ENCODE peak calls at places on chromosomes 7 and 10, in six cellular contexts. D, A, T, S, V and U are unnamed samples.

GRCh38 chr10:12321641-12322040 is 27.7 kb upstream of the CAMK1D start:
- DNase-seq in D (no peak), A (no peak), T (no peak), S (no peak), V (no peak), U (no peak)

GRCh38 chr7:127717502-127718125 is 65.6 kb downstream of the SND1 start:
- DNase-seq in D (no peak), A (no peak), T (no peak), S (no peak), V (no peak), U (no peak)

GRCh38 chr7:1454471-1455065 is 4.7 kb downstream of the MICALL2 start:
- DNase-seq in D (no peak), A (no peak), T (no peak), S (no peak), V (no peak), U (no peak)

GRCh38 chr10:71812016-71812912 is 38.8 kb downstream of the PSAP start:
- DNase-seq in D (peak), A (peak), T (no peak), S (peak), V (peak), U (peak)

GRCh38 chr7:120989571-120990220 is 1.2 kb downstream of the CPED1 start:
- DNase-seq in D (no peak), A (no peak), T (no peak), S (no peak), V (no peak), U (no peak)

GRCh38 chr10:29517352-29517923 is 117.3 kb downstream of the SVIL start:
- DNase-seq in D (no peak), A (peak), T (no peak), S (no peak), V (no peak), U (peak)

GRCh38 chr10:36736311-36736710 is 389.1 kb upstream of the ANKRD30A start:
- DNase-seq in D (no peak), A (no peak), T (no peak), S (no peak), V (no peak), U (no peak)

GRCh38 chr7:136183981-136184380 is 206.8 kb upstream of the MTPN start:
- DNase-seq in D (no peak), A (no peak), T (no peak), S (no peak), V (no peak), U (no peak)

GRCh38 chr10:51897560-51897959 is 198.2 kb upstream of the CSTF2T start:
- DNase-seq in D (no peak), A (no peak), T (no peak), S (no peak), V (no peak), U (no peak)

GRCh38 chr10:114694735-114695134 is 36.7 kb upstream of the ABLIM1 start:
- DNase-seq in D (peak), A (peak), T (no peak), S (no peak), V (no peak), U (peak)

GRCh38 chr10:74072503-74072902 is 74.6 kb downstream of the VCL start:
- DNase-seq in D (no peak), A (no peak), T (no peak), S (no peak), V (no peak), U (no peak)

GRCh38 chr10:86295791-86296190 is 70.8 kb downstream of the GRID1 start:
- DNase-seq in D (no peak), A (no peak), T (no peak), S (no peak), V (no peak), U (no peak)

GRCh38 chr10:2619927-2620326 is 447.4 kb upstream of the PFKP start:
- DNase-seq in D (no peak), A (no peak), T (no peak), S (no peak), V (no peak), U (no peak)

GRCh38 chr7:158362912-158363905 is 224.4 kb downstream of the PTPRN2 start:
- DNase-seq in D (no peak), A (no peak), T (no peak), S (no peak), V (no peak), U (no peak)

GRCh38 chr7:155401884-155402283 is 56.0 kb upstream of the EN2 start:
- DNase-seq in D (no peak), A (no peak), T (no peak), S (no peak), V (no peak), U (no peak)

GRCh38 chr10:72567884-72568283 is 58.0 kb downstream of the MICU1 start:
- DNase-seq in D (no peak), A (peak), T (no peak), S (no peak), V (no peak), U (peak)

GRCh38 chr7:9091282-9091681 is 657.9 kb downstream of the NXPH1 start:
- DNase-seq in D (no peak), A (no peak), T (no peak), S (no peak), V (no peak), U (no peak)

GRCh38 chr10:91465261-91465660 is 55.1 kb downstream of the HECTD2 start:
- DNase-seq in D (no peak), A (no peak), T (no peak), S (no peak), V (no peak), U (no peak)

GRCh38 chr10:133214468-133215410 is 15.3 kb upstream of the UTF1 start:
- DNase-seq in D (no peak), A (no peak), T (no peak), S (no peak), V (no peak), U (no peak)

GRCh38 chr7:27166475-27167169 is 1.3 kb upstream of the HOXA9 start:
- DNase-seq in D (no peak), A (no peak), T (no peak), S (no peak), V (peak), U (no peak)

GRCh38 chr10:90417056-90417455 is 440.8 kb downstream of the HTR7 start:
- DNase-seq in D (no peak), A (no peak), T (peak), S (no peak), V (no peak), U (no peak)

GRCh38 chr7:98458090-98458875 is 57.4 kb upstream of the BAIAP2L1 start:
- DNase-seq in D (no peak), A (no peak), T (no peak), S (no peak), V (no peak), U (no peak)

GRCh38 chr7:4633012-4633411 is 49.1 kb upstream of the FOXK1 start:
- DNase-seq in D (no peak), A (no peak), T (no peak), S (no peak), V (no peak), U (no peak)

GRCh38 chr7:226281-226882 is 34.0 kb downstream of the FAM20C start:
- DNase-seq in D (no peak), A (no peak), T (no peak), S (no peak), V (no peak), U (no peak)

GRCh38 chr10:71068811-71069411 is 143.5 kb upstream of the UNC5B start:
- DNase-seq in D (no peak), A (no peak), T (no peak), S (no peak), V (no peak), U (no peak)

GRCh38 chr10:95374597-95375209 is 83.9 kb upstream of the PDLIM1 start:
- DNase-seq in D (peak), A (peak), T (no peak), S (peak), V (peak), U (peak)

GRCh38 chr7:7183061-7183832 is 903 bp downstream of the C1GALT1 start:
- DNase-seq in D (peak), A (peak), T (no peak), S (peak), V (peak), U (peak)

GRCh38 chr7:99001482-99002145 is 123.3 kb downstream of the TRRAP start:
- DNase-seq in D (no peak), A (no peak), T (no peak), S (no peak), V (no peak), U (no peak)

GRCh38 chr7:122770943-122771342 is 68.2 kb upstream of the RNF148 start:
- DNase-seq in D (no peak), A (no peak), T (no peak), S (no peak), V (no peak), U (peak)

GRCh38 chr10:6543431-6544005 is 36.6 kb downstream of the PRKCQ start:
- DNase-seq in D (no peak), A (peak), T (no peak), S (peak), V (no peak), U (no peak)